ENCODE peak calls at places on chromosomes 13 and 19, in seven cellular contexts. B is AG04450, X is right lobe of liver, H is psoas muscle, U is stomach, C is cardiac muscle cell, W is A549. L is an unnamed sample.

GRCh38 chr13:84609716-84610115 is 727.4 kb upstream of the SLITRK1 start:
- DNase-seq in B (peak; percentile 10), X (no peak), H (no peak), U (no peak), C (no peak), W (no peak), L (no peak)

GRCh38 chr13:67278230-67278629 is 48.1 kb upstream of the PCDH9 start:
- DNase-seq in B (peak; percentile 43), X (no peak), H (no peak), U (no peak), C (no peak), W (no peak), L (no peak)

GRCh38 chr19:38494379-38494778 is 60.9 kb downstream of the RYR1 start:
- DNase-seq in B (no peak), X (no peak), H (no peak), U (no peak), C (no peak), W (no peak), L (no peak)

GRCh38 chr13:48110132-48110868 is 15.4 kb upstream of the MED4 start:
- DNase-seq in B (no peak), X (no peak), H (no peak), U (no peak), C (no peak), W (no peak), L (no peak)

GRCh38 chr19:44747739-44748425 is 626 bp upstream of the BCL3 start:
- DNase-seq in B (no peak), X (peak; percentile 85), H (peak; percentile 84), U (peak; percentile 69), C (peak; percentile 46), W (peak; percentile 76), L (peak; percentile 69)

GRCh38 chr13:24995225-24995804 is 100.6 kb upstream of the PABPC3 start:
- DNase-seq in B (peak; percentile 66), X (no peak), H (no peak), U (peak; percentile 52), C (peak; percentile 90), W (peak; percentile 56), L (peak; percentile 57)

GRCh38 chr13:91242652-91243051 is 104.8 kb upstream of the MIR17HG start:
- DNase-seq in B (no peak), X (no peak), H (no peak), U (no peak), C (no peak), W (no peak), L (no peak)

GRCh38 chr13:53201454-53202225 is 173.0 kb downstream of the OLFM4 start:
- DNase-seq in B (no peak), X (peak; percentile 52), H (peak; percentile 43), U (no peak), C (peak; percentile 53), W (no peak), L (no peak)

GRCh38 chr19:38529610-38530009 is 88.1 kb downstream of the MAP4K1 start:
- DNase-seq in B (no peak), X (no peak), H (no peak), U (no peak), C (no peak), W (no peak), L (no peak)

GRCh38 chr13:34021619-34022018 is 203.7 kb downstream of the RFC3 start:
- DNase-seq in B (no peak), X (no peak), H (no peak), U (no peak), C (no peak), W (no peak), L (no peak)

GRCh38 chr19:44527554-44527953 is 1.9 kb downstream of the CEACAM20 start:
- DNase-seq in B (no peak), X (no peak), H (no peak), U (no peak), C (no peak), W (no peak), L (no peak)

GRCh38 chr13:47000166-47000565 is 103.3 kb upstream of the HTR2A start:
- DNase-seq in B (no peak), X (no peak), H (no peak), U (no peak), C (no peak), W (no peak), L (no peak)

GRCh38 chr13:99702687-99703319 is 201.5 kb downstream of the TM9SF2 start:
- DNase-seq in B (no peak), X (no peak), H (no peak), U (no peak), C (no peak), W (no peak), L (no peak)

GRCh38 chr19:43782689-43783231 is 2.0 kb upstream of the KCNN4 start:
- DNase-seq in B (no peak), X (no peak), H (no peak), U (peak; percentile 65), C (no peak), W (no peak), L (no peak)

GRCh38 chr19:15636026-15636425 is 4.7 kb upstream of the CYP4F3 start:
- DNase-seq in B (no peak), X (no peak), H (no peak), U (no peak), C (no peak), W (no peak), L (no peak)

DNA sequence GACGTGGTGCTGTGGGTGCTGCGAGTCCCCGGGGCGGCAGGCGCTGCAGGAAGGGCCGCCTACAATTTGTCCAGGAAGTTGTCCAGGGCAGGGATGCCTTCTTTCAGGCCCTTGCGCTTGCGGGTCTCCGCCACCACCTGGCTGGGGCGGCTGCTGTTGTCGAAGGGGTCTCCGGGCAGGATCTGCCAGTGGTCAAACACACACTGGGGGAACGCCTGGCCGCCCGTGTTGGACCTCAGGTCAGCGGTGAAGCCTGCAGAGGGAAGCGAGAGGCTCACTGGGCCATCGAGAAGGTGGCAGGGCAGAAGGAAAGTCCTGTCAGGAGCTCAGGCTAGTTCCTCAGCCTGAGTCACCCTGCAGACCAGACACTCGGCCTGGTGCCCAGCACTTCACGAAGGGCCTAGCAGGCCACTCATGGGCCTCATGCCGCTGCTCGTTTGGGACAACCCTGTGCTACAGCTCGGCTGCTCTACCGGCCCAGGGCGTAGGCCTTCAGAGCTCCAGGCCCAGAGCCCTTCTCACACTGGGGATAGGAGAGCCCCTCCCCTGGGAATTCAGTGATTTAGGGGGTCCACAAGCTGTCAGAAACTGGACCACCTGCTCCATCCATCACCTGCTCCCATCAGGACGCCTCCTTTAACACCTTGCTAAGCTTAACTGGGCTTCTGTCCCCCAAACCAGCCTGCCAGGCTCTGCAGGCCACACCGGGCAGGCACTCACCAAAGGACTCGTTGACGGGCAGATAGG is 5.8 kb upstream of the DAPK3 start:
- DNase-seq in B (no peak), X (peak; percentile 57), H (peak; percentile 92), U (no peak), C (no peak), W (no peak), L (no peak)
- H3K27ac ChIP-seq in B (no peak overlapping the region), X (no peak overlapping the region), H (peak overlapping the region; percentile 58), U (no peak overlapping the region), C (no peak overlapping the region), W (no peak overlapping the region), L (peak overlapping the region; percentile 33)

GRCh38 chr19:11257827-11258380 is 4.4 kb downstream of the DOCK6 start:
- DNase-seq in B (no peak), X (no peak), H (no peak), U (no peak), C (no peak), W (no peak), L (no peak)

GRCh38 chr19:11254662-11255061 is 7.7 kb downstream of the DOCK6 start:
- DNase-seq in B (no peak), X (no peak), H (no peak), U (no peak), C (no peak), W (no peak), L (no peak)

GRCh38 chr19:11251650-11252314 is 10.5 kb downstream of the DOCK6 start:
- DNase-seq in B (no peak), X (no peak), H (no peak), U (no peak), C (no peak), W (no peak), L (no peak)

GRCh38 chr19:11252665-11253355 is 9.5 kb downstream of the DOCK6 start:
- DNase-seq in B (no peak), X (no peak), H (no peak), U (no peak), C (no peak), W (no peak), L (peak; percentile 62)

GRCh38 chr19:11256189-11256588 is 6.1 kb downstream of the DOCK6 start:
- DNase-seq in B (no peak), X (no peak), H (peak; percentile 64), U (no peak), C (no peak), W (no peak), L (peak; percentile 80)
- H3K27ac ChIP-seq in B (peak overlapping the region; percentile 21), X (no peak overlapping the region), H (peak overlapping the region; percentile 41), U (peak overlapping the region; percentile 54), C (no peak overlapping the region), W (no peak overlapping the region), L (peak overlapping the region; percentile 41)

GRCh38 chr19:18097217-18097992 is at the start of gene MAST3:
- DNase-seq in B (no peak), X (peak; percentile 93), H (peak; percentile 87), U (peak; percentile 94), C (peak; percentile 86), W (peak; percentile 71), L (peak; percentile 59)
- H3K27ac ChIP-seq in B (no peak within 1 kb of the TSS), X (no peak within 1 kb of the TSS), H (no peak within 1 kb of the TSS), U (peak within 1 kb of the TSS; percentile 46), C (no peak within 1 kb of the TSS), W (peak within 1 kb of the TSS; percentile 76), L (no peak within 1 kb of the TSS)

GRCh38 chr19:35271546-35271945 is 2.8 kb downstream of the USF2 start:
- DNase-seq in B (no peak), X (peak; percentile 92), H (peak; percentile 31), U (no peak), C (no peak), W (no peak), L (no peak)

GRCh38 chr19:35274323-35274722 is 5.6 kb downstream of the USF2 start:
- DNase-seq in B (no peak), X (no peak), H (no peak), U (no peak), C (no peak), W (no peak), L (no peak)

GRCh38 chr19:35272122-35272715 is 3.5 kb downstream of the USF2 start:
- DNase-seq in B (no peak), X (no peak), H (no peak), U (no peak), C (no peak), W (no peak), L (no peak)

GRCh38 chr19:35273686-35274259 is 5.0 kb downstream of the USF2 start:
- DNase-seq in B (no peak), X (no peak), H (no peak), U (no peak), C (no peak), W (no peak), L (no peak)

DNA sequence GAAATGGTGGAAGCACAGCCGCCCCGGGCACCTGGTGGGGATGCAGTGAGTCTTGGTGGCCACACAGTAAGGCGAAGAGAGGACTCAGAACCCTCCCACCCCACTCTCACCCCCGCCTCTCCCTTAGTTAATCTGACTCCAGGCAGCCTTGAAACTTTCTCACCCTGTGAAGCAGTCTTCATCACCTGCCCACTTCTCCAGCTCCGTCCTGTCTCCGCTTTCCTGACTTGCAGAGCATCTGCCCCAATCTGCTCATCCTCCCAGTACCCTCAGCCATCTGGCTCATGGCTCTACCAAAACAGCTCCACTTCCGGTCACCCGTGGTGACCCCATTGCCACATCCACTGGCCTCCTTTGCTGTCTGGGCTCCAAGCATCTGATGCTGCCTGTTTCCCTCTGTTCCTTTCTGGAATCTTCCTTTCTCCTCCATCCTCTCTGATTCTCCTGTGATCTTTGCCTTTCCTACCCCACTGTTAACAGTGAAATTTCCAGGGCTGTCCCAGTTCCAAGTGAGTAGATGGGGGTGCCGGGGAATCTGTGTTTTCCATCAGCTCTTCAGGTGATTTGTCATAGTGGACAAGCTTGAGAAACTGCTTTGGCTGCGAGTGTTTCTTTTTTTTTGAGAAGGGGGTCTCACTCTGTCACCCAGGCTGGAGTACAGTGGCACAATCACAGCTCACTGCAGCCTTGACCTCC is 4.3 kb downstream of the USF2 start:
- DNase-seq in B (no peak), X (no peak), H (no peak), U (no peak), C (no peak), W (no peak), L (no peak)
- H3K27ac ChIP-seq in B (no peak overlapping the region), X (no peak overlapping the region), H (no peak overlapping the region), U (peak overlapping the region; percentile 2), C (no peak overlapping the region), W (no peak overlapping the region), L (no peak overlapping the region)